ENCODE peak calls at places on chromosomes 1 and 21, in eight cellular contexts. Y is upper lobe of right lung, C is HL-60, M is endothelial cell of umbilical vein, Z is GM13977, K is AG10803, L is fibroblast of mammary gland, N is transverse colon. U is an unnamed sample.

GRCh38 chr1:68528243-68528642 is 31.4 kb upstream of the DEPDC1 start:
- DNase-seq in Y (no peak), C (no peak), M (no peak), Z (no peak), K (no peak), L (no peak), N (no peak), U (peak)

GRCh38 chr1:30525980-30526651 is 197.3 kb downstream of the MATN1 start:
- DNase-seq in Y (peak), C (no peak), M (no peak), Z (no peak), K (peak), L (peak), N (no peak), U (peak)

GRCh38 chr1:112247036-112247597 is 148.9 kb upstream of the CTTNBP2NL start:
- DNase-seq in Y (no peak), C (no peak), M (no peak), Z (no peak), K (no peak), L (no peak), N (no peak), U (no peak)

GRCh38 chr1:160954158-160955104 is at the start of gene ITLN2:
- DNase-seq in Y (no peak), C (peak), M (no peak), Z (peak), K (peak), L (peak), N (peak), U (peak)

GRCh38 chr1:205827623-205828022 is 14.6 kb upstream of the SLC41A1 start:
- DNase-seq in Y (no peak), C (no peak), M (no peak), Z (no peak), K (no peak), L (no peak), N (no peak), U (peak)

GRCh38 chr1:36134805-36135339 is 9.8 kb upstream of the COL8A2 start:
- DNase-seq in Y (no peak), C (peak), M (peak), Z (peak), K (peak), L (peak), N (peak), U (peak)

GRCh38 chr1:53089478-53090226 is 27.6 kb downstream of the PODN start:
- DNase-seq in Y (no peak), C (no peak), M (no peak), Z (no peak), K (peak), L (no peak), N (peak), U (no peak)

GRCh38 chr1:109498161-109498801 is 4.4 kb downstream of the CYB561D1 start:
- DNase-seq in Y (no peak), C (peak), M (peak), Z (no peak), K (no peak), L (peak), N (no peak), U (no peak)

GRCh38 chr1:32767641-32768040 is 49.5 kb downstream of the YARS1 start:
- DNase-seq in Y (peak), C (no peak), M (peak), Z (no peak), K (no peak), L (peak), N (no peak), U (no peak)

GRCh38 chr1:53342735-53343470 is 15.0 kb upstream of the LRP8 start:
- DNase-seq in Y (no peak), C (no peak), M (no peak), Z (no peak), K (no peak), L (no peak), N (no peak), U (no peak)

GRCh38 chr1:231808990-231809389 is 182.4 kb downstream of the DISC1 start:
- DNase-seq in Y (no peak), C (no peak), M (peak), Z (no peak), K (peak), L (peak), N (no peak), U (peak)

GRCh38 chr1:184315254-184315653 is 71.6 kb upstream of the C1orf21 start:
- DNase-seq in Y (no peak), C (no peak), M (no peak), Z (no peak), K (peak), L (peak), N (no peak), U (peak)

GRCh38 chr1:165907256-165907857 is 79.9 kb downstream of the UCK2 start:
- DNase-seq in Y (no peak), C (no peak), M (no peak), Z (no peak), K (no peak), L (peak), N (no peak), U (no peak)

GRCh38 chr1:27575861-27576331 is 28.0 kb downstream of the AHDC1 start:
- DNase-seq in Y (peak), C (no peak), M (peak), Z (peak), K (no peak), L (no peak), N (peak), U (peak)

GRCh38 chr21:35578350-35578782 is 482.0 kb downstream of the SETD4 start:
- DNase-seq in Y (no peak), C (no peak), M (no peak), Z (no peak), K (peak), L (peak), N (no peak), U (peak)

GRCh38 chr1:1041873-1042272 is 22.0 kb downstream of the AGRN start:
- DNase-seq in Y (no peak), C (no peak), M (no peak), Z (no peak), K (no peak), L (no peak), N (no peak), U (no peak)

GRCh38 chr1:57623039-57623790 is 199.4 kb upstream of the DAB1 start:
- DNase-seq in Y (no peak), C (no peak), M (peak), Z (no peak), K (peak), L (no peak), N (no peak), U (peak)

GRCh38 chr1:8422439-8423133 is 104.7 kb downstream of the SLC45A1 start:
- DNase-seq in Y (no peak), C (no peak), M (peak), Z (no peak), K (peak), L (no peak), N (peak), U (peak)

GRCh38 chr1:6185151-6185550 is 5.0 kb upstream of the CHD5 start:
- DNase-seq in Y (no peak), C (no peak), M (no peak), Z (no peak), K (peak), L (peak), N (no peak), U (no peak)

GRCh38 chr21:44419679-44420078 is 35.6 kb upstream of the LRRC3 start:
- DNase-seq in Y (no peak), C (no peak), M (no peak), Z (no peak), K (no peak), L (no peak), N (no peak), U (no peak)

GRCh38 chr1:119686661-119687060 is 25.1 kb upstream of the PHGDH start:
- DNase-seq in Y (no peak), C (no peak), M (no peak), Z (no peak), K (no peak), L (no peak), N (no peak), U (peak)

GRCh38 chr1:241701483-241702290 is 49.6 kb downstream of the WDR64 start:
- DNase-seq in Y (no peak), C (no peak), M (no peak), Z (no peak), K (peak), L (peak), N (no peak), U (no peak)

GRCh38 chr1:205709059-205709398 is 28.7 kb upstream of the SLC45A3 start:
- DNase-seq in Y (no peak), C (no peak), M (peak), Z (no peak), K (peak), L (peak), N (no peak), U (no peak)

GRCh38 chr1:43441166-43441893 is 12.4 kb downstream of the HYI start:
- DNase-seq in Y (no peak), C (no peak), M (no peak), Z (no peak), K (no peak), L (no peak), N (peak), U (no peak)

GRCh38 chr1:31995263-31995662 is 18.4 kb upstream of the KHDRBS1 start:
- DNase-seq in Y (peak), C (no peak), M (no peak), Z (no peak), K (no peak), L (no peak), N (no peak), U (no peak)

GRCh38 chr1:228185641-228185965 is 20.0 kb downstream of the IBA57 start:
- DNase-seq in Y (no peak), C (no peak), M (no peak), Z (no peak), K (no peak), L (no peak), N (no peak), U (no peak)

GRCh38 chr1:201554789-201555592 is 16.1 kb downstream of the NAV1 start:
- DNase-seq in Y (no peak), C (no peak), M (no peak), Z (no peak), K (no peak), L (no peak), N (no peak), U (no peak)

GRCh38 chr1:162142968-162143367 is 73.5 kb downstream of the NOS1AP start:
- DNase-seq in Y (no peak), C (no peak), M (no peak), Z (no peak), K (no peak), L (no peak), N (no peak), U (no peak)

GRCh38 chr1:222529181-222529580 is 18.7 kb downstream of the HHIPL2 start:
- DNase-seq in Y (no peak), C (no peak), M (no peak), Z (no peak), K (no peak), L (no peak), N (no peak), U (no peak)

GRCh38 chr1:222530852-222531251 is 17.1 kb downstream of the HHIPL2 start:
- DNase-seq in Y (no peak), C (no peak), M (no peak), Z (no peak), K (no peak), L (no peak), N (no peak), U (no peak)

GRCh38 chr1:222535455-222535854 is 12.4 kb downstream of the HHIPL2 start:
- DNase-seq in Y (no peak), C (no peak), M (no peak), Z (no peak), K (no peak), L (no peak), N (no peak), U (no peak)

GRCh38 chr1:222525956-222526355 is 21.9 kb downstream of the HHIPL2 start:
- DNase-seq in Y (no peak), C (peak), M (no peak), Z (no peak), K (no peak), L (no peak), N (no peak), U (no peak)

GRCh38 chr1:222529916-222530315 is 18.0 kb downstream of the HHIPL2 start:
- DNase-seq in Y (no peak), C (no peak), M (no peak), Z (no peak), K (peak), L (no peak), N (no peak), U (no peak)
- TF ChIP-seq CTCF in Y (no peak), C (no peak), M (no peak), Z (no peak), K (no peak), L (no peak), N (no peak), U (no peak)

DNA sequence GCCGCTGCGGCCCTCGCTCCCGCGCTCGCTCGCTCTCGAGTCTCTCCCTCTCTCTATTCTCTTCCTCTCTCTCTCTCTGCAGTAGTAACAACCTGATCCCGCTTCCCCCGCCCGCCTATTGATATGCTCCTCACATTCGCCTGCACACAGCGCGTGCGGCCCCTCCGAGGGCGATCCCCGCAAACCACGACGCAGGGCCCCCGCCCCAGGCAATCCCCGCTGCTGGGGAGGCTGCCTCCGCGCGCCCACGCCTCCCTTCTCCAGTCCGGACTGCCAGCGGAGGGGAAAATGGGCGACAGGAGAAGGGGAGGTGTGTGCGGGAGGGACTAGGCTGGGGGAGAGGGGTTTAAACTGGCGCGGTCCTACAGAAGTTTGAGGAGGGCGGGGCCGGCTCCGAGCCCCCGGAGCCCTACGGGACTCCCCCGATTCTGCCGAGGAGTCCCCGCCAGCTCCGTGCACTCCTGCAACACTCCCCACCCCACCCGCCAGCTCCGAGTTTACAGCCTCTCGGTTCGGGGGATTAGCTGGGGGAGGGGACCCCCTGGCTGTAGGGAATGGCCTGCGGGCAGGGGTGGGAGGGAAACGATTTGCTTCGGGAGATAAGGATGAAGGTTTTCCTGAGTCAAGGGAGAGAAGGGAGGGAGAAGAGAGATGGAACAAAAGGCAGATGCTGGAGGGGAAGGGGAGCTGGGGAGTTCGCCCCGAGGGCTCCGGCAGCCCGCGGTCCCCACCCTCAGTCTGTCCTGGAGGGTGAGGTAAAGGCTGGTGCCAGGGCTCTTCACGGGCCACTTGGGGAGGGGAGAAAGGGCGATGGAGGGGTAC is 66.6 kb downstream of the SYT2 start:
- DNase-seq in Y (no peak), C (no peak), M (no peak), Z (no peak), K (no peak), L (no peak), N (peak), U (no peak)
- TF ChIP-seq CTCF in Y (no peak), C (no peak), M (no peak), Z (no peak), K (no peak), L (no peak), N (no peak), U (no peak)

GRCh38 chr1:65526049-65526556 is 105.6 kb downstream of the LEPR start:
- DNase-seq in Y (no peak), C (no peak), M (peak), Z (peak), K (no peak), L (no peak), N (no peak), U (no peak)

GRCh38 chr1:65527672-65528071 is 107.2 kb downstream of the LEPR start:
- DNase-seq in Y (no peak), C (no peak), M (no peak), Z (no peak), K (peak), L (no peak), N (no peak), U (no peak)

GRCh38 chr1:65527211-65527610 is 106.7 kb downstream of the LEPR start:
- DNase-seq in Y (no peak), C (no peak), M (peak), Z (peak), K (peak), L (peak), N (no peak), U (peak)

GRCh38 chr1:65525297-65526048 is 105.0 kb downstream of the LEPR start:
- DNase-seq in Y (peak), C (no peak), M (no peak), Z (peak), K (no peak), L (no peak), N (no peak), U (no peak)

DNA sequence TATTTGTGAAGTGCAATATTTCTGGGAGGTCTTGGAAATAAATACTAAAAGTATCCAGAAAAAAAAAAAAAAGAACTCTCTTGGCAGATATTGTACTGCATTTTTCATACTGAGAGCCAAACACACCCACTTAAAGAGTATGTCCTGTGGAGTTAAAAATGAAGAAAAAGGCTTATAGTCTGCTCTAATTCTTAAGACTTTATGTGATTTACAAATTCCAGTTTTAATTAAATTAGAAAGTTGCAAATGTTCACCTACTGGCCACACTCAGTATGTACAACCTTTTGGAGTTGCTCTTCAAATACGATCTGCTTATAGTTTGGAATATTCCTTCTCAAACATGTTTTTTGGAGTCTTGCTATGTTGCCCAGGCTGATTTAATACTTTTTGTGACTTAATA is 107.6 kb downstream of the LEPR start:
- DNase-seq in Y (no peak), C (no peak), M (peak), Z (no peak), K (no peak), L (no peak), N (no peak), U (no peak)
- TF ChIP-seq CTCF in Y (peak), C (no peak), M (peak), Z (no peak), K (peak), L (peak), N (no peak), U (no peak)

GRCh38 chr1:189682591-189682990 is 795.1 kb downstream of the BRINP3 start:
- DNase-seq in Y (no peak), C (no peak), M (no peak), Z (no peak), K (no peak), L (no peak), N (no peak), U (peak)

GRCh38 chr1:189673223-189673622 is 804.4 kb downstream of the BRINP3 start:
- DNase-seq in Y (no peak), C (no peak), M (no peak), Z (no peak), K (no peak), L (no peak), N (no peak), U (no peak)

GRCh38 chr1:189681252-189681919 is 796.3 kb downstream of the BRINP3 start:
- DNase-seq in Y (no peak), C (no peak), M (peak), Z (no peak), K (no peak), L (no peak), N (no peak), U (no peak)

DNA sequence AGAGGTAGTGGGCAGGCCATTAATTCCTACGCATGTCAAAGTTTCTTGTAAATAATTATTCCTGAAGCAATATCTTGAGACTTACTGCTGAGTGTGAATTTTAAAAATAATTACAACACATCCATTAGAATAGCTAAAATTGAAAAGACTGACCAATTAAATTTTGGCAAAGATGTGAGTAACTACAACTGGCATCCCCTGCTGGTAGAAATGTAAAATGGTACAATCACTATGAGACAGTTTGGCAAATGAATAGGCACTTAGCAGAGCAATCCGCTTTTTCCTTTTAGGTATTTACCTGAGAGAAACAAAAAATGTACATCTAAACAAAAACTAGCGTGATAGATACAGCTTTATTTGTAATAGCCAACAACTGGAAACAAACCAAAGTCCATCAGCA is 798.9 kb downstream of the BRINP3 start:
- DNase-seq in Y (no peak), C (no peak), M (no peak), Z (no peak), K (no peak), L (no peak), N (no peak), U (no peak)
- TF ChIP-seq CTCF in Y (no peak), C (no peak), M (no peak), Z (peak), K (no peak), L (no peak), N (no peak), U (no peak)

U was measured in MCF 10A.